ENCODE peak calls at places on chromosome 15, in six cellular contexts. One of them, this sample, is unnamed.

GRCh38 chr15:58109419-58109818 is 28.8 kb upstream of the AQP9 start:
- DNase-seq in psoas muscle: no peak
- DNase-seq in aorta: no peak
- DNase-seq in HCT116: no peak
- DNase-seq in left ventricle myocardium inferior: no peak
- DNase-seq in OCI-LY7: no peak
- DNase-seq in this sample: no peak

GRCh38 chr15:27676647-27677046 is 422.5 kb downstream of the OCA2 start:
- DNase-seq in psoas muscle: no peak
- DNase-seq in aorta: no peak
- DNase-seq in HCT116: no peak
- DNase-seq in left ventricle myocardium inferior: no peak
- DNase-seq in OCI-LY7: no peak
- DNase-seq in this sample: no peak

GRCh38 chr15:39781147-39781966 is 1.3 kb downstream of the FSIP1 start:
- DNase-seq in psoas muscle: no peak
- DNase-seq in aorta: no peak
- DNase-seq in HCT116: no peak
- DNase-seq in left ventricle myocardium inferior: no peak
- DNase-seq in OCI-LY7: no peak
- DNase-seq in this sample: no peak

GRCh38 chr15:64856429-64857145 is 14.9 kb downstream of the PLEKHO2 start:
- DNase-seq in psoas muscle: peak; percentile 64
- DNase-seq in aorta: peak; percentile 85
- DNase-seq in HCT116: no peak
- DNase-seq in left ventricle myocardium inferior: peak; percentile 62
- DNase-seq in OCI-LY7: no peak
- DNase-seq in this sample: no peak

GRCh38 chr15:93048759-93049161 is 40.3 kb downstream of the RGMA start:
- DNase-seq in psoas muscle: no peak
- DNase-seq in aorta: no peak
- DNase-seq in HCT116: no peak
- DNase-seq in left ventricle myocardium inferior: no peak
- DNase-seq in OCI-LY7: no peak
- DNase-seq in this sample: no peak

GRCh38 chr15:98745650-98746374 is 97.5 kb downstream of the IGF1R start:
- DNase-seq in psoas muscle: no peak
- DNase-seq in aorta: no peak
- DNase-seq in HCT116: no peak
- DNase-seq in left ventricle myocardium inferior: no peak
- DNase-seq in OCI-LY7: no peak
- DNase-seq in this sample: peak; percentile 77

GRCh38 chr15:74200394-74200793 is 2.2 kb downstream of the STRA6 start:
- DNase-seq in psoas muscle: peak; percentile 77
- DNase-seq in aorta: peak; percentile 83
- DNase-seq in HCT116: peak; percentile 43
- DNase-seq in left ventricle myocardium inferior: no peak
- DNase-seq in OCI-LY7: no peak
- DNase-seq in this sample: peak; percentile 33

GRCh38 chr15:23372284-23372683 is 17.7 kb downstream of the GOLGA8S start:
- DNase-seq in psoas muscle: no peak
- DNase-seq in aorta: peak; percentile 79
- DNase-seq in HCT116: no peak
- DNase-seq in left ventricle myocardium inferior: no peak
- DNase-seq in OCI-LY7: no peak
- DNase-seq in this sample: no peak

GRCh38 chr15:39313881-39314280 is 267.0 kb upstream of the THBS1 start:
- DNase-seq in psoas muscle: no peak
- DNase-seq in aorta: no peak
- DNase-seq in HCT116: no peak
- DNase-seq in left ventricle myocardium inferior: no peak
- DNase-seq in OCI-LY7: no peak
- DNase-seq in this sample: peak; percentile 60

GRCh38 chr15:93719941-93720351 is 511.4 kb upstream of the MCTP2 start:
- DNase-seq in psoas muscle: no peak
- DNase-seq in aorta: no peak
- DNase-seq in HCT116: no peak
- DNase-seq in left ventricle myocardium inferior: no peak
- DNase-seq in OCI-LY7: no peak
- DNase-seq in this sample: no peak

GRCh38 chr15:26674467-26674866 is 98.4 kb downstream of the GABRB3 start:
- DNase-seq in psoas muscle: no peak
- DNase-seq in aorta: no peak
- DNase-seq in HCT116: no peak
- DNase-seq in left ventricle myocardium inferior: no peak
- DNase-seq in OCI-LY7: no peak
- DNase-seq in this sample: no peak

GRCh38 chr15:89187911-89188514 is 33.4 kb downstream of the RLBP1 start:
- DNase-seq in psoas muscle: no peak
- DNase-seq in aorta: no peak
- DNase-seq in HCT116: no peak
- DNase-seq in left ventricle myocardium inferior: no peak
- DNase-seq in OCI-LY7: no peak
- DNase-seq in this sample: no peak

GRCh38 chr15:58622877-58623276 is 126.6 kb downstream of the ADAM10 start:
- DNase-seq in psoas muscle: no peak
- DNase-seq in aorta: no peak
- DNase-seq in HCT116: no peak
- DNase-seq in left ventricle myocardium inferior: no peak
- DNase-seq in OCI-LY7: no peak
- DNase-seq in this sample: no peak

GRCh38 chr15:90744759-90745402 is 27.7 kb downstream of the BLM start:
- DNase-seq in psoas muscle: no peak
- DNase-seq in aorta: no peak
- DNase-seq in HCT116: no peak
- DNase-seq in left ventricle myocardium inferior: no peak
- DNase-seq in OCI-LY7: no peak
- DNase-seq in this sample: no peak

GRCh38 chr15:90749754-90750153 is 32.6 kb downstream of the BLM start:
- DNase-seq in psoas muscle: no peak
- DNase-seq in aorta: no peak
- DNase-seq in HCT116: no peak
- DNase-seq in left ventricle myocardium inferior: no peak
- DNase-seq in OCI-LY7: no peak
- DNase-seq in this sample: no peak

GRCh38 chr15:90751300-90751825 is 34.2 kb downstream of the BLM start:
- DNase-seq in psoas muscle: no peak
- DNase-seq in aorta: no peak
- DNase-seq in HCT116: no peak
- DNase-seq in left ventricle myocardium inferior: no peak
- DNase-seq in OCI-LY7: no peak
- DNase-seq in this sample: no peak

DNA sequence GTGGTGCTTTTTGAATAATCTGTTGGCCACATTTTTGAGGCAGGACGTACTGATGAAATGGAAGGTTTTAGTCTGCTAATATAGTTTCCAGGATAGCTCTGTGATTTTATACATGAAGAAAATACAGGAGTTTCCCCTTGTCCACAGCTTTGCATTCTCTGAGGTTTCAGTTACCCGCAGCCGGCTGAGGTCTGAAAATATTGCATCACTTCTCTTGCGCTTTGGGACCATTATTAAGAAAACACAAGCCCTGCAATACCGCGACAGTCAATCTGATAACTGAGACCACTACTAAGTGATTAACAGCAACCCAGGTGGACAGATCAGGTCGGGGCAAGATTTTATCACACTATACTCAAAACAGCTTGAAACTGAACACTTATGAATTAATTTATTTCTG is 33.0 kb downstream of the BLM start:
- DNase-seq in psoas muscle: no peak
- DNase-seq in aorta: no peak
- DNase-seq in HCT116: no peak
- DNase-seq in left ventricle myocardium inferior: no peak
- DNase-seq in OCI-LY7: no peak
- DNase-seq in this sample: no peak
- H3K4me3 ChIP-seq in psoas muscle: no peak overlapping the region
- H3K4me3 ChIP-seq in aorta: no peak overlapping the region
- H3K4me3 ChIP-seq in HCT116: no peak overlapping the region
- H3K4me3 ChIP-seq in left ventricle myocardium inferior: no peak overlapping the region
- H3K4me3 ChIP-seq in OCI-LY7: no peak overlapping the region
- H3K4me3 ChIP-seq in this sample: no peak overlapping the region

GRCh38 chr15:80228959-80229610 is 22.9 kb downstream of the CTXND1 start:
- DNase-seq in psoas muscle: no peak
- DNase-seq in aorta: no peak
- DNase-seq in HCT116: no peak
- DNase-seq in left ventricle myocardium inferior: no peak
- DNase-seq in OCI-LY7: no peak
- DNase-seq in this sample: no peak
- H3K4me1 ChIP-seq in psoas muscle: no peaks in the 10 kb centered on the region
- H3K4me1 ChIP-seq in aorta: no peaks in the 10 kb centered on the region
- H3K4me1 ChIP-seq in HCT116: no peaks in the 10 kb centered on the region
- H3K4me1 ChIP-seq in left ventricle myocardium inferior: no peaks in the 10 kb centered on the region
- H3K4me1 ChIP-seq in OCI-LY7: no peaks in the 10 kb centered on the region
- H3K4me1 ChIP-seq in this sample: no peaks in the 10 kb centered on the region

GRCh38 chr15:63049747-63050439 is 7.3 kb downstream of the TPM1 start:
- DNase-seq in psoas muscle: no peak
- DNase-seq in aorta: no peak
- DNase-seq in HCT116: no peak
- DNase-seq in left ventricle myocardium inferior: no peak
- DNase-seq in OCI-LY7: no peak
- DNase-seq in this sample: peak; percentile 78

GRCh38 chr15:63047792-63048114 is 5.2 kb downstream of the TPM1 start:
- DNase-seq in psoas muscle: no peak
- DNase-seq in aorta: no peak
- DNase-seq in HCT116: no peak
- DNase-seq in left ventricle myocardium inferior: no peak
- DNase-seq in OCI-LY7: no peak
- DNase-seq in this sample: no peak

GRCh38 chr15:63048115-63048985 is 5.8 kb downstream of the TPM1 start:
- DNase-seq in psoas muscle: peak; percentile 97
- DNase-seq in aorta: peak; percentile 96
- DNase-seq in HCT116: peak; percentile 70
- DNase-seq in left ventricle myocardium inferior: peak; percentile 92
- DNase-seq in OCI-LY7: peak; percentile 88
- DNase-seq in this sample: peak; percentile 90

GRCh38 chr15:63050737-63051700 is 8.5 kb downstream of the TPM1 start:
- DNase-seq in psoas muscle: no peak
- DNase-seq in aorta: no peak
- DNase-seq in HCT116: no peak
- DNase-seq in left ventricle myocardium inferior: no peak
- DNase-seq in OCI-LY7: no peak
- DNase-seq in this sample: peak; percentile 92

DNA sequence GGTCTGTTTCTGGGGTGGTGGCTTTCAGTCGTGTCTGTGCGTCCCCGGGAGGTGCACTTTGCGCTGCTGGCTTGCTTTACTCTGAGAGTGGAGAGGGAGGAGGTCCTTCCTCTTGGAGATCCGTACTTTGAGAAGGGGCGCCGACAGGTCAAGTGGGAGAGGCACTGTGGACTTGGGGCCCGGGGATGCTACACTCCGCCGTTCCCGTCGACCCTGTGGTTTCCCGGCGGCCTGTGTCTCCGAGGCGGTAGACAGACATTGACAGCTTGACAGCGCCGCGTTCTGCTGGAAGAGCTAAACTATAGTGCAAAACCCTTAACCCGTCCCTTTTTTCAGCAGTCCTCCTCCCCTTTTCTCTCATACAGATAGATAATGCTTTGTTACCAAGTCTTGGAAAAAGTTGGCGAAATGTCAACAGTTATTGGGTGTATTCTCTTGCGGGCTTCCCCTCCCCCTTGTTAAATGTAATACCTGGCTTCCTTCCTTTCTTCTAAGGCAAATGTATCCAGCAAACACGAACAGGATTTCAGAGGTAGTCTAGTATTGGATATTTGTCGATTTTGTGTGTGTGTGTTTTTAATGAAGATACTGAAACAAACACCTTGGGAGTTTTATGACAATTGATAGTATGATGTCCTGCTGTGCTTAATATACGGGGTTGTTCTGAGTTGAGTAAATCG is 6.6 kb downstream of the TPM1 start:
- DNase-seq in psoas muscle: peak; percentile 74
- DNase-seq in aorta: peak; percentile 76
- DNase-seq in HCT116: no peak
- DNase-seq in left ventricle myocardium inferior: peak; percentile 59
- DNase-seq in OCI-LY7: peak; percentile 41
- DNase-seq in this sample: peak; percentile 70
- H3K4me3 ChIP-seq in psoas muscle: peak overlapping the region; percentile 75
- H3K4me3 ChIP-seq in aorta: peak overlapping the region; percentile 49
- H3K4me3 ChIP-seq in HCT116: peak overlapping the region; percentile 68
- H3K4me3 ChIP-seq in left ventricle myocardium inferior: peak overlapping the region; percentile 83
- H3K4me3 ChIP-seq in OCI-LY7: peak overlapping the region; percentile 89
- H3K4me3 ChIP-seq in this sample: peak overlapping the region; percentile 67

GRCh38 chr15:80605591-80606150 is 89.4 kb upstream of the ABHD17C start:
- DNase-seq in psoas muscle: no peak
- DNase-seq in aorta: no peak
- DNase-seq in HCT116: no peak
- DNase-seq in left ventricle myocardium inferior: no peak
- DNase-seq in OCI-LY7: no peak
- DNase-seq in this sample: no peak
- H3K4me1 ChIP-seq in psoas muscle: no peaks in the 10 kb centered on the region
- H3K4me1 ChIP-seq in aorta: no peaks in the 10 kb centered on the region
- H3K4me1 ChIP-seq in HCT116: no peaks in the 10 kb centered on the region
- H3K4me1 ChIP-seq in left ventricle myocardium inferior: no peaks in the 10 kb centered on the region
- H3K4me1 ChIP-seq in OCI-LY7: no peaks in the 10 kb centered on the region
- H3K4me1 ChIP-seq in this sample: no peaks in the 10 kb centered on the region

DNA sequence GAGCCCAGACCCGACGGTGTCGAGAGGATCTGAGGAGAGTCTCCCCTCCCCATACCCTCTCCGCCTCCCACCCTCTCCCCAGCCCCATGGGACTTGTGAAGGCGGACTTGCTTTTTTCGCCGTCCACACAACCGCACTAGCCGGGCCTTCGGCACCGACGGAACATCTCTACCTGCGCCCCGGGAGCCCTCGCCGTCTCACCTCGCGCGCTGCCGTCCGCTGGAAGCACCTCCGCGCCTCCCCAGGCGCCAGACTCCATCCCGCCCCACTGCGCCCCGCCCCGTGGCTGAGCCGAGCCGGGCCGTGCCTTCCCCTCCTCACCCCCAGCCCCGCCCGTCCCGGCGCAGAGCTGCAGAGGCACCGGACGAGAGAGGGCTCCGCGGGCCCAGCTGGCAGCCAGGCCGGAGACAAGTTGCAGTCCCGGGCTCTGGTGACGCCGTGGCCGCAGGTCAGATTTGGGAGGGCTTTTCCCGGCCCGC is at the start of the genes DUOX1 and DUOXA1:
- DNase-seq in psoas muscle: peak; percentile 66
- DNase-seq in aorta: peak; percentile 80
- DNase-seq in HCT116: peak; percentile 16
- DNase-seq in left ventricle myocardium inferior: peak; percentile 51
- DNase-seq in OCI-LY7: no peak
- DNase-seq in this sample: peak; percentile 50
- H3K4me3 ChIP-seq in psoas muscle: peak within 1 kb of the TSS; percentile 48
- H3K4me3 ChIP-seq in aorta: no peak within 1 kb of the TSS
- H3K4me3 ChIP-seq in HCT116: peak within 1 kb of the TSS; percentile 68
- H3K4me3 ChIP-seq in left ventricle myocardium inferior: peak within 1 kb of the TSS; percentile 63
- H3K4me3 ChIP-seq in OCI-LY7: no peak within 1 kb of the TSS
- H3K4me3 ChIP-seq in this sample: no peak within 1 kb of the TSS